ENCODE peak calls at places on chromosome 1, in four cellular contexts. L is Peyer's patch, M is ovary, A is H54. R is an unnamed sample.

GRCh38 chr1:202848191-202848542 is 37.4 kb downstream of the PCAT6 start:
- DNase-seq in L (no peak), M (no peak), A (no peak), R (no peak)

GRCh38 chr1:29651684-29652665 is 415.7 kb downstream of the PTPRU start:
- DNase-seq in L (no peak), M (no peak), A (no peak), R (no peak)

GRCh38 chr1:114347431-114348209 is 163.4 kb downstream of the TRIM33 start:
- DNase-seq in L (no peak), M (no peak), A (no peak), R (no peak)

GRCh38 chr1:167428418-167428817 is 89.9 kb downstream of the CD247 start:
- DNase-seq in L (no peak), M (no peak), A (no peak), R (no peak)

GRCh38 chr1:87113313-87113712 is 198.9 kb downstream of the HS2ST1 start:
- DNase-seq in L (no peak), M (no peak), A (no peak), R (no peak)

GRCh38 chr1:167602840-167603239 is 27.2 kb upstream of the RCSD1 start:
- DNase-seq in L (no peak), M (no peak), A (no peak), R (no peak)

GRCh38 chr1:234216116-234216703 is 157.0 kb upstream of the COA6 start:
- DNase-seq in L (no peak), M (no peak), A (no peak), R (no peak)

GRCh38 chr1:224338150-224338838 is 8.3 kb upstream of the NVL start:
- DNase-seq in L (no peak), M (no peak), A (no peak), R (no peak)

GRCh38 chr1:50108497-50109073 is at the start of gene ELAVL4:
- DNase-seq in L (no peak), M (no peak), A (no peak), R (no peak)

GRCh38 chr1:56577859-56578663 is 1.3 kb downstream of the PLPP3 start:
- DNase-seq in L (peak; percentile 75), M (peak; percentile 52), A (peak; percentile 42), R (no peak)

GRCh38 chr1:225677350-225678124 is 24.6 kb upstream of the ENAH start:
- DNase-seq in L (no peak), M (no peak), A (no peak), R (no peak)

GRCh38 chr1:80417651-80418050 is 1383.1 kb upstream of the ADGRL2 start:
- DNase-seq in L (no peak), M (no peak), A (no peak), R (no peak)

GRCh38 chr1:2463396-2463795 is 12.7 kb upstream of the PLCH2 start:
- DNase-seq in L (no peak), M (no peak), A (no peak), R (no peak)

GRCh38 chr1:25550155-25550506 is 6.7 kb downstream of the LDLRAP1 start:
- DNase-seq in L (peak; percentile 48), M (no peak), A (no peak), R (no peak)

GRCh38 chr1:229165327-229165726 is 105.6 kb upstream of the RAB4A start:
- DNase-seq in L (no peak), M (no peak), A (no peak), R (no peak)

GRCh38 chr1:92901699-92902405 is 59.4 kb downstream of the DIPK1A start:
- DNase-seq in L (no peak), M (no peak), A (no peak), R (no peak)

GRCh38 chr1:210565316-210565715 is 236.6 kb downstream of the HHAT start:
- DNase-seq in L (no peak), M (no peak), A (no peak), R (no peak)

GRCh38 chr1:70978623-70979022 is 69.0 kb downstream of the PTGER3 start:
- DNase-seq in L (no peak), M (no peak), A (no peak), R (no peak)

GRCh38 chr1:74733616-74734484 is 898 bp downstream of the TYW3 start:
- DNase-seq in L (no peak), M (peak; percentile 19), A (peak; percentile 16), R (peak; percentile 54)

GRCh38 chr1:44212355-44213221 is 683 bp upstream of the DMAP1 start:
- DNase-seq in L (no peak), M (no peak), A (no peak), R (no peak)

GRCh38 chr1:82284213-82284612 is 483.5 kb downstream of the ADGRL2 start:
- DNase-seq in L (no peak), M (no peak), A (no peak), R (no peak)

DNA sequence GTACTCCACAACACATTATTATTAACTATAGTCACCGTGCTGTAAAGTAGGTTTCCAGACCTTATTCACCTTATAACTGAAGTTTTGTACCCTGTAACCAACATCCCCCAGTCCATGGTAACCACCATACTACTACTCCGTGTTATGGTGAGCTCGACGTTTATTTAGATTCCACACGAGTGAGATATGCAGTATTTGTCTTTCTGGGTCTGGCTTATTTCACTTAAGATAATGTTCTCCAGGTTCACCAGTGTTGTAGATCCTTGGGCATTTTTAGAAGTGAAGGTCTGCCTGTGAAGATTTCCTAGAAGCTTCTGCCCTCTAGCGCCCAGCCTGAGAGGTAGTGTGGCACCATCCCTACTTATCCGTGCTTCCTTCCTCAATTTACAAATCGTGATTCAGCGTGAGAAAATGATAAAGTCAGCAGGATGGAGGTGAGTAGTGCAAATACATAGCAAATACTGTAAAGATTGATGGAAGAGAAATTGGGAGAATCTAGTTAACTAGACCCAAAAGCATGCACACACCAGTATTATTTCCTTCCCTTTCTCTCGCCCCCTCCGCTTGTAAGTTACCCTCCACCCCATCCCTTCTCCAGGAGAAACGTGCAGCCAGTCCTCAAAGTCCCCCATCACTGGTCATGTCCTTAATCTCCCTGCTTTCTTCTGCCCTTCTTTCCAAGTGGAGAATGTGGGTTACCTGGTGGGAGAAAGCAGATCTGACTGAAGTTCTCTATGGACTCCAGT is 36.0 kb upstream of the DISC1 start:
- DNase-seq in L (no peak), M (peak; percentile 50), A (no peak), R (peak; percentile 47)
- TF ChIP-seq POLR2A in L (no peak), M (no peak), A (no peak), R (no peak)

DNA sequence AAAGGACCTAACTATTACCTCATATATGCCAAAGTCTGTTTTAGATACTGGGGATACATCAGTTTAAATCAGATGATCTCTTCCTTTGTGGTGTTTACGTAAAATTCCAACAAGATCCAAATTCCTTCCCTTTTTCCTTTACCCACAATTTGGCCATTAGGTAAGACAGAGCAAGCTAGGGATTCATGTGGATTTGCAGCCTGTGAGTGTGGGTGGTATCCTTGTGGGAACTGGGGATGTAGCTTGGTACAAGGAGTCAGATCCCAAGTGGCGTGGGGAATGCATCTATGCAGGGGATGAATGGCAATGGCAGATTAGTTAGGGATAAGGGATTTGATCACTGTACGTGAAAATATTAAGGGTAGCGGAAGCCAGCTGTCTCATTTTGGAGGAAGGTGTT is 9.8 kb upstream of the STRIP1 start:
- DNase-seq in L (no peak), M (no peak), A (no peak), R (no peak)
- TF ChIP-seq POLR2A in L (no peak), M (no peak), A (no peak), R (no peak)

DNA sequence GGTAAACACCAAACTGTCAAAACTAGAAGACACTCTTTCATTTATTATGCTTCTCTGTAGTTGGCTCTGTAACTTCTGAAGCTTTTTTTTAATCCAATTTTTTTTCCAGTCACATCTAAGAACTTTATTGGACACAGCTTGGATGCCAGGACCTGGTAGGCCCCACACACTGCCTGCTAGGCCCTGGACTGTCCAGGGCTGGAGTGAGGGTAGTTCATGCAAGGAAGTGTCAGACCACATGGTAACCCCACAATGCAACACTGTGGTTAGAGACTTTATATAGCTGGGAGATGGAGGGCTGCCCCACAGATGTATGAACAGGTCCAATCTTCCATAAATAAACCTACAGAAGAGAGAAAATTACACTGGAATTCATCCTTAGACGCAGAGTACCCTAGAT is 7.1 kb downstream of the SLC2A1 start:
- DNase-seq in L (no peak), M (no peak), A (no peak), R (no peak)
- TF ChIP-seq POLR2A in L (no peak), M (no peak), A (no peak), R (no peak)

GRCh38 chr1:45686081-45687013 is at the start of gene GPBP1L1:
- DNase-seq in L (peak; percentile 99), M (peak; percentile 97), A (peak; percentile 84), R (peak; percentile 91)
- TF ChIP-seq POLR2A in L (peak; percentile 42), M (peak; percentile 85), A (peak; percentile 46), R (peak; percentile 60)

GRCh38 chr1:165632491-165632890 is 1.5 kb downstream of the MGST3 start:
- DNase-seq in L (no peak), M (no peak), A (no peak), R (no peak)

GRCh38 chr1:165629848-165630628 is 996 bp upstream of the MGST3 start:
- DNase-seq in L (no peak), M (peak; percentile 21), A (no peak), R (no peak)

GRCh38 chr1:165631403-165632151 is 543 bp downstream of the MGST3 start:
- DNase-seq in L (peak; percentile 76), M (peak; percentile 58), A (peak; percentile 43), R (peak; percentile 65)

GRCh38 chr1:165632152-165632469 is 1.1 kb downstream of the MGST3 start:
- DNase-seq in L (peak; percentile 62), M (no peak), A (no peak), R (no peak)

DNA sequence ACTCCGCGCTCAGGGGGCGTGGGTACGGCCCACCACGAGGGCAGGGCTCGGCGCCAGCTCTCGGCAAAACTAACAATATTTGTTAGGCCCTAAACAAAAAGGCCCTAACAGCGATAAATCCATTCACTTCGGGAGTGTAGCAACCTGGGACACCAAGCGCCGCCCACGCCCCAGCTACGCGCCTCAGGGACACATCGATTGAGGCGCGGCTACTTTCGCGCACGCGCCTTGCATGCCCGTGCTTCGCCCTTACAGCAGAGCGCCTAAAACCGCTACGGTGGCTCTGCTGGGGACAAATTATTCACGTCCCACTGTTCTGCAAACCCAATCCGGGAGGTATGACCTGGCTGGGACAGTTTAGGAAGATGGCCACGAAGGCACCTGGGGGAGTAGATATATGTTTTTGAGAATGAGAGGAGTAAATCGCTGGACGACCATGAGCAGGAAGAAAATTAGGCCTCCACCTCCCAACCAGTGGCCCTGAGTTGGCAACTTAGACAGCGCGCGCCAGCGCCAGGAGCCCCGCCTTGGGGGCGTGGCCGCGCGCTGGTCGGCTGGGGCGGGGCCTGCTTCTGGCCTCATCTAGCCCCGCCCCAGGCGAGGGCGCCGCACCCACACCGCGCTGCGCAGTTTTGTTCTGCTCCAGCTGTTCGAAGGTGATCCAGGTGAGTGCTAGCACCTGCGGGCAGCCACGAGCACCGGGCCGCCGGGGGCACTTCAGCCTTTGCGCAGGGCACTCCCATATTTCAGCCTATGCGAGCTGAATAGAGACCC is at the start of gene MGST3:
- DNase-seq in L (peak; percentile 95), M (peak; percentile 94), A (peak; percentile 88), R (peak; percentile 94)
- TF ChIP-seq POLR2A in L (peak; percentile 98), M (peak; percentile 78), A (peak; percentile 65), R (peak; percentile 78)

DNA sequence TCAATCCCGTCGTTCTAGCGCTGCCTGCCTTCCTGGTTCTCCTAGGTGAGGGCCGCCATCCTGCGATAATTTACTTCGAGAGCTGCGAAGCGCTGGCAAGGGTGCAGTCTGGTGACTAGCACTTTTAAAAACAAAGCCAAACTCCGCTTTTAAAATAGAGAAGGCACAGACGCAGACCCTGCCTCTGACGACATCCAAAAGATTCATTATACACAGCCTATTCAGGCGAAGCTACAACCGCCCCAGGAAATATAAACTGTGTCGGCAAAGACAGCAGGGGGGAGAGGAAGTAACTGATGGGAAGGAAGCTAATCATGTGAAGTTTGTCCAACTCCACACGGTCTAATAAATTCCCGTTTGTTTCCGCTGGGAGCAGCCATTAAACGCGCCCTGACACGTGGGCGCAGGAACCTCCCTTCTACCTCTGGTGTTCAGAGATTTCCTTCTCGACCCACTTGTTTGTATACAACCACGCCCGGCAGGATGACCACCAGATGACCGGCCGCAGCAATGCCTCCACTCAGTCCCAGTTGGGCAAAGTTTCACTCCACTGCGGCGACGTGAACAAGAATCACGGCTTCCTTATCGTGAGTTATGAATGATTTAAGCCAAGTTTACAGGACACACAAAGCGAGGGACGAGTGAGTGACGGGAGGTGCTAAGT is 1.3 kb downstream of the GNG12 start:
- DNase-seq in L (peak; percentile 78), M (peak; percentile 62), A (peak; percentile 67), R (peak; percentile 40)
- TF ChIP-seq POLR2A in L (no peak), M (peak; percentile 25), A (no peak), R (no peak)

R was measured in HCT116.